ENCODE peak calls at places on chromosomes 5 and 9, in six cellular contexts. L is OCI-LY7, A is kidney, V is lung, Q is adipocyte, I is heart left ventricle. B is an unnamed sample.

GRCh38 chr5:40572359-40572758 is 107.4 kb upstream of the PTGER4 start:
- DNase-seq in L (no peak), A (no peak), V (no peak), Q (no peak), I (peak; percentile 16), B (no peak)

GRCh38 chr9:16286160-16286559 is 584.3 kb downstream of the BNC2 start:
- DNase-seq in L (no peak), A (no peak), V (no peak), Q (no peak), I (no peak), B (no peak)

GRCh38 chr5:138110266-138110963 is 26.6 kb downstream of the WNT8A start:
- DNase-seq in L (no peak), A (no peak), V (no peak), Q (no peak), I (no peak), B (no peak)

GRCh38 chr5:84248013-84248412 is 136.7 kb downstream of the EDIL3 start:
- DNase-seq in L (no peak), A (no peak), V (no peak), Q (no peak), I (no peak), B (no peak)

GRCh38 chr9:125296843-125297372 is 35.3 kb downstream of the GAPVD1 start:
- DNase-seq in L (no peak), A (no peak), V (peak; percentile 39), Q (no peak), I (no peak), B (no peak)

GRCh38 chr9:123072407-123072995 is 39.0 kb downstream of the GPR21 start:
- DNase-seq in L (no peak), A (no peak), V (no peak), Q (no peak), I (no peak), B (no peak)

GRCh38 chr9:135536166-135536565 is 9.8 kb upstream of the OBP2A start:
- DNase-seq in L (no peak), A (no peak), V (no peak), Q (peak; percentile 58), I (no peak), B (peak; percentile 21)

GRCh38 chr9:37669232-37669631 is 18.5 kb downstream of the FRMPD1 start:
- DNase-seq in L (no peak), A (no peak), V (no peak), Q (no peak), I (no peak), B (no peak)

GRCh38 chr5:38193015-38193581 is 65.3 kb upstream of the EGFLAM start:
- DNase-seq in L (peak; percentile 57), A (peak; percentile 80), V (peak; percentile 66), Q (peak; percentile 89), I (peak; percentile 50), B (peak; percentile 84)

GRCh38 chr9:77605449-77606220 is 42.5 kb downstream of the GNA14 start:
- DNase-seq in L (no peak), A (no peak), V (no peak), Q (no peak), I (no peak), B (no peak)

GRCh38 chr9:94627287-94627686 is 12.0 kb downstream of the FBP1 start:
- DNase-seq in L (no peak), A (no peak), V (no peak), Q (no peak), I (no peak), B (no peak)
- H3K4me3 ChIP-seq in L (no peak overlapping the region), A (no peak overlapping the region), V (no peak overlapping the region), Q (no peak overlapping the region), I (no peak overlapping the region), B (no peak overlapping the region)

GRCh38 chr5:35855221-35855620 is 1.5 kb upstream of the IL7R start:
- DNase-seq in L (no peak), A (no peak), V (no peak), Q (no peak), I (no peak), B (no peak)

GRCh38 chr5:35857004-35857345 is 284 bp downstream of the IL7R start:
- DNase-seq in L (no peak), A (no peak), V (no peak), Q (no peak), I (no peak), B (no peak)

GRCh38 chr5:35854248-35854647 is 2.4 kb upstream of the IL7R start:
- DNase-seq in L (no peak), A (no peak), V (no peak), Q (no peak), I (no peak), B (no peak)

GRCh38 chr5:35857606-35858205 is 1.0 kb downstream of the IL7R start:
- DNase-seq in L (no peak), A (no peak), V (no peak), Q (peak; percentile 62), I (no peak), B (no peak)

GRCh38 chr5:35856186-35857003 is at the start of gene IL7R:
- DNase-seq in L (peak; percentile 79), A (no peak), V (no peak), Q (no peak), I (no peak), B (no peak)
- H3K4me1 ChIP-seq in L (peaks cover 75% of the 10 kb centered on the region), A (peaks cover 2% of the 10 kb centered on the region), V (peaks cover 6% of the 10 kb centered on the region), Q (peaks cover 46% of the 10 kb centered on the region), I (no peaks in the 10 kb centered on the region), B (peaks cover 44% of the 10 kb centered on the region)

GRCh38 chr5:178931846-178932760 is 8.9 kb upstream of the ZNF454 start:
- DNase-seq in L (no peak), A (no peak), V (no peak), Q (no peak), I (no peak), B (no peak)
- H3K9me3 ChIP-seq in L (peaks cover 36% of the 10 kb centered on the region), A (peaks cover 70% of the 10 kb centered on the region), V (peaks cover 72% of the 10 kb centered on the region), Q (peaks cover 97% of the 10 kb centered on the region), I (peaks cover 54% of the 10 kb centered on the region), B (peaks cover 98% of the 10 kb centered on the region)

DNA sequence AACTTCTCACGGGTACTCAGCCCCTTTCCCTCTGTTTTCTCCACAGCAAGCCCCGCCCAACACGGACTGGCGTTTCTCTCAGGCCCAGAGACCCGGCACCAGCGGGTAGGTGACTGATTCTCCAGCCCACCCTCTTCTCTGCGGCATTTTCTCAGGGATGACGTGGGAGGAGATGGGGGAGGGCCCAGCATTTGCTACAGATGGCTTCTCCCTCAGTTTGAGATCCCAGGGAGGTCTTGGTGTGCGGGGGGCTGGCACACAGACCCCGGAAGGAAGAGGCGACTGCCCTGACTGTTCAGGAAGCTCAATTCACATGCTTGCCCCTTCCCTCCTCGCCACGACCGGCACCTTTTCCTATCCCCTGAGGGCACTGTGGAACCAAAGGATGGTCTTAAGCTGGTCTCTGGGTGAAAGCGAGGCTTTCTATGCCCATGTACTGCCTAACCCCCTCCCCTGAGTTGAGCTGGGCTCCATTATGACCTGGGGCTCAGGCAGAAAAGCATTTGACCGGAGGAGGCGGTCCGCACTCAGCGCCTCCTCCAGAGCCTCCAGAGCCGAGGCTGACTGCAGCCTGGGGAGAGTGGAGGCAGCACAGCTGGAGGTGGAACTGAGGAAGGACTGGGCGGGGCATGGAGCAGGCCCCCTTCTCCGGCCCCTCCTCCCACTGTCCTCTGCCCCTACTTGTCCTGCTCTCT is 6.0 kb downstream of the PCDHGC5 start:
- DNase-seq in L (no peak), A (no peak), V (no peak), Q (no peak), I (no peak), B (no peak)
- H3K4me3 ChIP-seq in L (no peak overlapping the region), A (no peak overlapping the region), V (no peak overlapping the region), Q (no peak overlapping the region), I (no peak overlapping the region), B (no peak overlapping the region)

GRCh38 chr5:95956900-95957293 is 4.8 kb downstream of the ELL2 start:
- DNase-seq in L (no peak), A (no peak), V (no peak), Q (no peak), I (no peak), B (no peak)
- H3K4me1 ChIP-seq in L (peaks cover 5% of the 10 kb centered on the region), A (peaks cover 5% of the 10 kb centered on the region), V (peaks cover 9% of the 10 kb centered on the region), Q (peaks cover 53% of the 10 kb centered on the region), I (peaks cover 58% of the 10 kb centered on the region), B (peaks cover 59% of the 10 kb centered on the region)

GRCh38 chr9:35158501-35159280 is 3.1 kb upstream of the UNC13B start:
- DNase-seq in L (peak; percentile 14), A (no peak), V (no peak), Q (no peak), I (no peak), B (no peak)
- H3K9me3 ChIP-seq in L (no peaks in the 10 kb centered on the region), A (no peaks in the 10 kb centered on the region), V (no peaks in the 10 kb centered on the region), Q (peaks cover 12% of the 10 kb centered on the region), I (no peaks in the 10 kb centered on the region), B (no peaks in the 10 kb centered on the region)

DNA sequence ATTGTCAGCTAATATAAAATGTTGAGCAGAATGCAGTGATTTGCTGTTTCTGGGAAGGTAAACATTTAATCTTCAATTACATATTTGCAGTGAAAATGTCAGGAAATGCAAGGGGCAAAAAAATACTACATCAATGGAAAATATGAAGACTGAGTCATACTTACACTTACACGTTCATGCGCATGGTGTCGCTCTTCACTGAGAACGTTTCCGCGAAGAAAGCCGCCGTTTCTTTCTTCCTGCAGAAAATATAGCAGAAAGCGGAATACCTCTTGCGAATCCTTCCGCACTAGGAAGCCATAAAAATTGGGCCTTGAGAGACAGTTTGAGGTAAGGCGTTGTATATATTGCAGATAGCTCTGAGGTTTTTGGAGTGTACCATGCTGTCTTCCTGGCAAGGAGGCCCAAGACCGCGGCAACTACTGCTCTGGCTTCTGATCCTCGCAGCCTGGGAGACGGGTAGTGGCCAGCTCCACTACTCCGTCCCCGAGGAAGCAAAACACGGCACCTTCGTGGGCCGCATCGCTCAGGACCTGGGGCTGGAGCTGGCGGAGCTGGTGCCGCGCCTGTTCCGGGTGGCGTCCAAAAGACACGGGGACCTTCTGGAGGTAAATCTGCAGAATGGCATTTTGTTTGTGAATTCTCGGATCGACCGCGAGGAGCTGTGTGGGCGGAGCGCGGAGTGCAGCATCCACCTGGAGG is at the start of gene PCDHA13:
- DNase-seq in L (no peak), A (no peak), V (no peak), Q (peak; percentile 0), I (no peak), B (no peak)
- H3K4me3 ChIP-seq in L (no peak within 1 kb of the TSS), A (peak within 1 kb of the TSS; percentile 44), V (no peak within 1 kb of the TSS), Q (peak within 1 kb of the TSS; percentile 48), I (no peak within 1 kb of the TSS), B (peak within 1 kb of the TSS; percentile 30)

DNA sequence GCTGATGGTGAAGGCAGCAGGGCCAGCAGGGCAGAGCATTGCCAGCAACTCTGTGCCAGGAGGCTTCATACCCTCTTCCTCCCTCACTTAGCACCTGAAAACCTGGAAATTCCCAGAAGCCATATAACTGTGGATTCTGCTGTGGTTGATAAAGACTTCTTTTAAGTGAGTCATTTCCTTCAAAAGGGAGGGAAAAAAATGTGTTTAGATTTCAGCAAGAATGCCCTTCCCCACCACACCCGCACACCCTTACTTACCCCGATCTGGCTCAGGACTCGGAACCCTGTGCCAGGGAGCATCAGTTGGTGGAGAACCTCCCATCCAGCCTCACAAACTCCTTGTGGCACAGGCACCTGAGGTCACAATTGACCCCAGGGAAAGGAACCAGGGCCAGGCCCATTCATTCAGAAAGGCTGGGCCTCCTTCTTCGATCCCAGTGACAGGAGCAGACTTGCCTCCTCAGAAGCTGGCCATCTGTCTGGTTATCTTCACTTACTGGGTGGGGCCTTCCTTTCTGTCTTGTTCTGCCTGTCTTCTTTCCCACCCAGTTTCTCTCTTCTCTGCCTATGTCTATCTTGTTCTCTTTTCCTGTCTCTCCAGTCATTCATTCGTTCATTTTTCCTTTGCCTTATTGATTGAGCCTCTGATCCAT is 62.6 kb downstream of the PLAC8L1 start:
- DNase-seq in L (no peak), A (no peak), V (no peak), Q (peak; percentile 30), I (no peak), B (no peak)
- H3K4me1 ChIP-seq in L (no peaks in the 10 kb centered on the region), A (no peaks in the 10 kb centered on the region), V (peaks cover 4% of the 10 kb centered on the region), Q (peaks cover 27% of the 10 kb centered on the region), I (peaks cover 7% of the 10 kb centered on the region), B (no peaks in the 10 kb centered on the region)